ENCODE peak calls at places on chromosomes 13 and 19, in five cellular contexts. U is brain microvascular endothelial cell, D is endodermal cell, H is neural progenitor cell, K is PC-9. S is an unnamed sample.

GRCh38 chr19:39413903-39414608 is 1.6 kb downstream of the PLEKHG2 start:
- DNase-seq in U (no peak), K (peak), H (peak), D (peak), S (no peak)

GRCh38 chr13:26037302-26037701 is 14.5 kb downstream of the SHISA2 start:
- DNase-seq in U (no peak), K (no peak), H (peak), D (peak), S (no peak)

GRCh38 chr13:20799726-20800416 is 26.1 kb upstream of the EEF1AKMT1 start:
- DNase-seq in D (no peak), K (no peak), H (no peak), U (no peak), S (no peak)

GRCh38 chr19:31783592-31783991 is 434.4 kb upstream of the TSHZ3 start:
- DNase-seq in K (no peak), H (peak), D (no peak), U (no peak), S (no peak)

GRCh38 chr19:35642312-35642711 is 767 bp downstream of the ETV2 start:
- DNase-seq in U (no peak), D (peak), K (no peak), H (peak), S (no peak)

GRCh38 chr13:83508905-83509304 is 373.4 kb downstream of the SLITRK1 start:
- DNase-seq in H (no peak), D (no peak), K (no peak), U (no peak), S (no peak)

GRCh38 chr19:37936166-37936565 is 29.2 kb downstream of the SIPA1L3 start:
- DNase-seq in D (no peak), U (no peak), H (no peak), K (no peak), S (no peak)

GRCh38 chr19:47331931-47332547 is at the start of gene C5AR2:
- DNase-seq in U (no peak), H (no peak), D (no peak), K (no peak), S (no peak)

GRCh38 chr19:50858896-50859295 is 4.2 kb downstream of the KLK3 start:
- DNase-seq in D (peak), K (no peak), H (no peak), U (no peak), S (no peak)

GRCh38 chr19:7787602-7788177 is 24.6 kb downstream of the CLEC4M start:
- DNase-seq in U (no peak), D (no peak), K (no peak), H (no peak), S (no peak)

GRCh38 chr19:11612816-11613511 is 15.7 kb downstream of the ZNF627 start:
- DNase-seq in U (no peak), D (no peak), H (no peak), K (no peak), S (no peak)

GRCh38 chr13:27006519-27007161 is 165.0 kb downstream of the USP12 start:
- DNase-seq in U (peak), D (peak), K (peak), H (peak), S (no peak)

GRCh38 chr19:17529239-17530158 is 18.1 kb downstream of the PGLS start:
- DNase-seq in U (no peak), D (no peak), K (no peak), H (no peak), S (no peak)

GRCh38 chr13:50969691-50970090 is 60.1 kb downstream of the RNASEH2B start:
- DNase-seq in U (peak), H (peak), K (no peak), D (peak), S (no peak)

GRCh38 chr13:43089912-43090498 is 66.6 kb downstream of the DNAJC15 start:
- DNase-seq in D (no peak), H (no peak), U (no peak), K (no peak), S (no peak)

GRCh38 chr13:43087960-43088580 is 64.7 kb downstream of the DNAJC15 start:
- DNase-seq in U (peak), H (no peak), D (no peak), K (no peak), S (no peak)

GRCh38 chr13:43080199-43080598 is 56.8 kb downstream of the DNAJC15 start:
- DNase-seq in D (no peak), K (no peak), U (no peak), H (no peak), S (no peak)

GRCh38 chr13:43083750-43084149 is 60.4 kb downstream of the DNAJC15 start:
- DNase-seq in U (no peak), K (no peak), H (no peak), D (no peak), S (no peak)

GRCh38 chr13:43085545-43085944 is 62.2 kb downstream of the DNAJC15 start:
- DNase-seq in H (no peak), K (no peak), U (no peak), D (no peak), S (no peak)
- TF ChIP-seq CTCF in H (peak), K (peak), U (peak), D (peak), S (peak)

GRCh38 chr19:29420482-29421185 is 105.2 kb upstream of the VSTM2B start:
- DNase-seq in H (no peak), U (no peak), K (no peak), D (no peak), S (no peak)
- TF ChIP-seq CTCF in H (no peak), U (no peak), K (no peak), D (no peak), S (no peak)

DNA sequence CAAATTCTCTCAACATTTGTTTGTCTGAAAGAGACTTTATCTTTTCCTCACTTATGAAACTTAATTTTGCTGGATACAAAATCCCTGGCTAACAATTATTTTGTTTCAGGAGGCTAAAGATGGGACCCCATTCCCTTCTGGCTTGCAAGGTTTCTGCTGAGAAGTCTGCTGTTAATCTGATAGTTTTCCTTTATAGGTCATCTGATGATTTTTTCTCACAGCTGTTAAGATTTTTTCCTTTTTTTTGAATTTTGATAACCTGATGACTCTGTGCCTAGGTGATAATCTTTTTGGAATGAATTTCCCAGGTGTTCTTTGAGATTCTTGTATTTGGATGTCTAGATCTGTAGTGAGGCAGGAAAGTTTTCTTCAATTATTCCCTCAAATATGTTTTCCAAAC is 2661.4 kb downstream of the PCDH9 start:
- DNase-seq in D (no peak), H (no peak), K (no peak), U (no peak), S (no peak)
- TF ChIP-seq CTCF in D (no peak), H (no peak), K (no peak), U (no peak), S (no peak)

GRCh38 chr19:13902993-13903555 is 2.8 kb downstream of the BRME1 start:
- DNase-seq in U (no peak), D (no peak), K (no peak), H (no peak), S (no peak)
- TF ChIP-seq CTCF in U (peak), D (peak), K (peak), H (peak), S (peak)

DNA sequence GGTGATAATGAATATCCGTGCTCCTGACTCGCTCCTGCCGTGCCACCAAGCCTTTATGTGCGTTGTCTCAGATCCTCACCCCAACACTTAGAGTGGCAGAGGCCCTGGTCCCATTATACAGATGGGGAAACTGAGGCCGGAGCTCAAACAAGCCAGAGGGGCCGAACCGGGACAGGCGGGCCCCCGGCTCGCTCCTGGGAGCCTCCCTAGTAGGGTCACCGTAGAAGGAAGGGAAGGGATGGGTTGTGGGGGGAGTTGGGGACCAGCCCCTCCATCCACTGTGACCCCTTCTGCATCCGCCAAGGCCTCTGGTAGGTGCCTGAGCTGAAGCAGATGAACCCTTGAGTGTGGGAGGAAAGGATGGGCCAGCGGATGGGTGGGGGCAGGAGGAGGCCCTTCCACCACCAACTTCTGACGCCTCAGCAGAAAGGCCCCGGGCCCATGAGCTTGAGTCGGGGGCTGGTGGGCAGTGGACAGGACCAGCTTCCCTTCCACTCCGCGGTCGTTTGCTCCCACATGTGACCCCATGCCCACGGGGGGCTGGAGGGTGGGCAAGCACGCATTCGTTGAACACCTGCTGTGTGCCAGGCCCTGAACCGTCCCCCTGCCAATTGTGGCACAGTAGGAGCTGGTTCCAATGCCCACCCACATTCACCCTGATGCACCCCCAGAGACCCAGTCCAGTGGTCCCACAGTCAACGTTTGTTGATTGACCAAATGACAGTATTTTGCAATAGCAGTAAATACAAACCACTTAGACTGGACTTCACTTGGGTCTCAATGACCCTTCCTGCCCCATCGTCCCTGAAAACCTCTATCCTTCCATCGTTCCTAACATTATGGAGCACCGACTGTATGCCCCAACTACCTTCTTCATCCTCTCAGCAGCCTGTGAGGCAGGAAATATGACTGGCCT is 24.2 kb upstream of the TCF3 start:
- DNase-seq in H (no peak), K (no peak), U (no peak), D (no peak), S (no peak)
- TF ChIP-seq CTCF in H (no peak), K (no peak), U (no peak), D (no peak), S (no peak)

GRCh38 chr13:46728777-46729176 is 68.2 kb downstream of the ESD start:
- DNase-seq in D (peak), H (peak), U (no peak), K (no peak), S (peak)
- TF ChIP-seq CTCF in D (peak), H (peak), U (peak), K (peak), S (no peak)